ENCODE peak calls at places on chromosomes 11 and 22, in six cellular contexts. I is heart left ventricle; V is activated CD4-positive, alpha-beta T cell treated with anti-CD3 and anti-CD28 coated beads for 36 hours; D is naive thymus-derived CD4-positive, alpha-beta T cell; B is heart right ventricle; T is activated B cell treated with CpG ODN at 0.5 μM for 24 hours. H is an unnamed sample.

GRCh38 chr22:44664149-44664548 is 37.9 kb upstream of the PRR5 start:
- ATAC-seq in V (peak; percentile 61), I (peak; percentile 67), B (peak; percentile 74), T (peak; percentile 35), D (peak; percentile 58), H (peak; percentile 54)

GRCh38 chr11:12235549-12235944 is 125.2 kb downstream of the MICAL2 start:
- ATAC-seq in V (peak; percentile 55), T (no peak), I (peak; percentile 49), D (peak; percentile 15), B (peak; percentile 39), H (no peak)

GRCh38 chr22:28656156-28656555 is 23.5 kb downstream of the TTC28 start:
- ATAC-seq in D (no peak), V (no peak), I (no peak), T (no peak), B (no peak), H (no peak)

GRCh38 chr11:78168539-78169477 is 19.6 kb downstream of the KCTD21 start:
- ATAC-seq in V (no peak), I (peak; percentile 93), T (no peak), D (no peak), B (peak; percentile 94), H (peak; percentile 93)

GRCh38 chr11:117837791-117838190 is 13.2 kb upstream of the FXYD2 start:
- ATAC-seq in D (no peak), I (no peak), B (no peak), V (no peak), T (no peak), H (no peak)

GRCh38 chr11:112903310-112903709 is 57.9 kb upstream of the NCAM1 start:
- ATAC-seq in T (no peak), D (no peak), I (no peak), V (no peak), B (no peak), H (no peak)

GRCh38 chr22:26169312-26170111 is at the start of gene SEZ6L:
- ATAC-seq in B (peak; percentile 56), D (peak; percentile 42), T (peak; percentile 62), V (no peak), I (peak; percentile 72), H (peak; percentile 22)

GRCh38 chr11:9203715-9204311 is 61.3 kb downstream of the DENND5A start:
- ATAC-seq in I (peak; percentile 65), B (peak; percentile 67), V (peak; percentile 47), D (peak; percentile 61), T (no peak), H (no peak)

GRCh38 chr22:25645964-25646363 is 81.5 kb downstream of the GRK3 start:
- ATAC-seq in B (no peak), D (no peak), V (no peak), I (no peak), T (no peak), H (no peak)

GRCh38 chr11:107824668-107825369 is 33.8 kb downstream of the SLC35F2 start:
- ATAC-seq in D (peak; percentile 50), T (peak; percentile 65), I (no peak), B (no peak), V (no peak), H (no peak)

GRCh38 chr11:86511086-86511551 is 136.4 kb downstream of the CCDC81 start:
- ATAC-seq in T (no peak), V (peak; percentile 82), D (no peak), I (peak; percentile 68), B (peak; percentile 6), H (no peak)

GRCh38 chr11:68181719-68182451 is 31.2 kb downstream of the KMT5B start:
- ATAC-seq in D (no peak), B (no peak), V (no peak), I (no peak), T (no peak), H (peak; percentile 92)

H was measured in gastroesophageal sphincter.